ENCODE peak calls at places on chromosomes 2 and 18, in eight cellular contexts. I is Peyer's patch, C is GM06990, A is body of pancreas, R is adrenal gland, H is neural progenitor cell, Y is Caco-2, D is fibroblast of lung. B is an unnamed sample.

GRCh38 chr2:180622122-180622918 is 358.1 kb upstream of the UBE2E3 start:
- DNase-seq in C (no peak), H (no peak), R (no peak), Y (no peak), D (peak), A (no peak), I (no peak), B (peak)

GRCh38 chr18:51149605-51150429 is 47.7 kb downstream of the MEX3C start:
- DNase-seq in I (no peak), R (peak), A (no peak), C (no peak), Y (peak), H (no peak), D (peak), B (peak)

GRCh38 chr2:187541086-187542085 is 12.8 kb downstream of the TFPI start:
- DNase-seq in A (peak), R (no peak), D (peak), C (no peak), H (no peak), I (no peak), Y (no peak), B (peak)

GRCh38 chr18:80200171-80200931 is 47.0 kb downstream of the PARD6G start:
- DNase-seq in C (no peak), A (no peak), H (peak), I (no peak), Y (peak), D (peak), R (no peak), B (no peak)

GRCh38 chr2:65354773-65355172 is 77.6 kb downstream of the SPRED2 start:
- DNase-seq in H (no peak), R (no peak), A (no peak), D (no peak), C (no peak), Y (no peak), I (no peak), B (no peak)

GRCh38 chr2:15975261-15975600 is 34.9 kb downstream of the MYCN start:
- DNase-seq in H (no peak), D (no peak), R (no peak), C (no peak), Y (no peak), I (no peak), A (no peak), B (no peak)

GRCh38 chr2:182078988-182079602 is 93.4 kb downstream of the PPP1R1C start:
- DNase-seq in I (no peak), A (no peak), Y (no peak), D (no peak), R (no peak), C (no peak), H (no peak), B (no peak)

GRCh38 chr2:126444511-126444910 is 211.4 kb upstream of the GYPC start:
- DNase-seq in D (no peak), R (no peak), I (no peak), H (no peak), C (no peak), A (no peak), Y (no peak), B (no peak)

GRCh38 chr2:155836439-155836838 is 496.1 kb downstream of the NR4A2 start:
- DNase-seq in R (no peak), I (no peak), A (no peak), Y (no peak), C (no peak), D (no peak), H (no peak), B (no peak)

GRCh38 chr2:28322051-28322450 is 70.6 kb upstream of the FOSL2 start:
- DNase-seq in A (no peak), C (no peak), Y (no peak), I (no peak), D (no peak), R (peak), H (no peak), B (no peak)

GRCh38 chr18:57466745-57467144 is 31.6 kb downstream of the ONECUT2 start:
- DNase-seq in R (no peak), H (no peak), I (no peak), Y (peak), A (no peak), D (no peak), C (no peak), B (no peak)

GRCh38 chr18:23422751-23423418 is 30.2 kb upstream of the RIOK3 start:
- DNase-seq in R (peak), A (peak), D (peak), H (no peak), Y (peak), C (peak), I (peak), B (peak)

GRCh38 chr2:120488531-120488930 is 142.6 kb downstream of the INHBB start:
- DNase-seq in H (no peak), C (no peak), Y (no peak), D (no peak), R (no peak), A (no peak), I (peak), B (no peak)

GRCh38 chr2:224252601-224253000 is 149.3 kb downstream of the FAM124B start:
- DNase-seq in A (no peak), I (no peak), H (no peak), D (peak), R (no peak), C (no peak), Y (no peak), B (no peak)

GRCh38 chr2:236646441-236646840 is 76.8 kb downstream of the ACKR3 start:
- DNase-seq in R (no peak), A (no peak), C (no peak), D (no peak), I (no peak), Y (no peak), H (no peak), B (no peak)

GRCh38 chr2:128237081-128237534 is 81.6 kb downstream of the HS6ST1 start:
- DNase-seq in H (no peak), D (peak), Y (no peak), A (no peak), R (no peak), C (no peak), I (no peak), B (peak)

GRCh38 chr2:126656311-126657145 is 570 bp downstream of the GYPC start:
- DNase-seq in A (no peak), I (no peak), D (peak), Y (no peak), H (peak), C (peak), R (peak), B (peak)

GRCh38 chr2:22536131-22536530 is 848.8 kb upstream of the KLHL29 start:
- DNase-seq in A (no peak), C (no peak), I (no peak), H (no peak), Y (no peak), D (no peak), R (no peak), B (no peak)

GRCh38 chr2:40957508-40957907 is 505.6 kb upstream of the SLC8A1 start:
- DNase-seq in H (no peak), R (no peak), D (no peak), C (no peak), A (peak), I (no peak), Y (no peak), B (peak)

GRCh38 chr2:184452907-184453306 is 145.4 kb upstream of the ZNF804A start:
- DNase-seq in D (no peak), R (no peak), I (no peak), H (no peak), Y (no peak), C (no peak), A (no peak), B (no peak)

GRCh38 chr18:4765401-4765800 is 310.3 kb upstream of the DLGAP1 start:
- DNase-seq in R (no peak), Y (no peak), A (no peak), C (no peak), H (no peak), I (no peak), D (no peak), B (no peak)

GRCh38 chr18:50614838-50615237 is 55.0 kb downstream of the MAPK4 start:
- DNase-seq in H (no peak), Y (peak), I (no peak), A (peak), C (no peak), D (peak), R (peak), B (peak)

GRCh38 chr2:233448220-233448559 is 93.9 kb downstream of the DGKD start:
- DNase-seq in I (peak), H (peak), A (no peak), Y (peak), R (no peak), C (no peak), D (no peak), B (peak)

GRCh38 chr18:23756590-23757540 is 67.6 kb downstream of the LAMA3 start:
- DNase-seq in H (no peak), A (no peak), I (no peak), D (no peak), R (no peak), Y (no peak), C (no peak), B (no peak)

GRCh38 chr2:205563646-205564045 is 118.7 kb upstream of the NRP2 start:
- DNase-seq in I (no peak), R (peak), A (peak), D (peak), C (no peak), Y (peak), H (peak), B (peak)

GRCh38 chr2:6934329-6934728 is 17.1 kb downstream of the RNF144A start:
- DNase-seq in D (no peak), H (no peak), I (no peak), A (no peak), R (no peak), Y (no peak), C (no peak), B (no peak)

GRCh38 chr2:6932833-6933232 is 15.6 kb downstream of the RNF144A start:
- DNase-seq in A (no peak), H (no peak), R (no peak), Y (no peak), D (no peak), C (no peak), I (no peak), B (no peak)

GRCh38 chr2:6937582-6937981 is 20.4 kb downstream of the RNF144A start:
- DNase-seq in R (peak), C (no peak), I (no peak), A (no peak), Y (no peak), D (no peak), H (no peak), B (no peak)

GRCh38 chr2:6937157-6937556 is 19.9 kb downstream of the RNF144A start:
- DNase-seq in Y (no peak), A (peak), D (no peak), H (no peak), I (no peak), C (no peak), R (no peak), B (no peak)

DNA sequence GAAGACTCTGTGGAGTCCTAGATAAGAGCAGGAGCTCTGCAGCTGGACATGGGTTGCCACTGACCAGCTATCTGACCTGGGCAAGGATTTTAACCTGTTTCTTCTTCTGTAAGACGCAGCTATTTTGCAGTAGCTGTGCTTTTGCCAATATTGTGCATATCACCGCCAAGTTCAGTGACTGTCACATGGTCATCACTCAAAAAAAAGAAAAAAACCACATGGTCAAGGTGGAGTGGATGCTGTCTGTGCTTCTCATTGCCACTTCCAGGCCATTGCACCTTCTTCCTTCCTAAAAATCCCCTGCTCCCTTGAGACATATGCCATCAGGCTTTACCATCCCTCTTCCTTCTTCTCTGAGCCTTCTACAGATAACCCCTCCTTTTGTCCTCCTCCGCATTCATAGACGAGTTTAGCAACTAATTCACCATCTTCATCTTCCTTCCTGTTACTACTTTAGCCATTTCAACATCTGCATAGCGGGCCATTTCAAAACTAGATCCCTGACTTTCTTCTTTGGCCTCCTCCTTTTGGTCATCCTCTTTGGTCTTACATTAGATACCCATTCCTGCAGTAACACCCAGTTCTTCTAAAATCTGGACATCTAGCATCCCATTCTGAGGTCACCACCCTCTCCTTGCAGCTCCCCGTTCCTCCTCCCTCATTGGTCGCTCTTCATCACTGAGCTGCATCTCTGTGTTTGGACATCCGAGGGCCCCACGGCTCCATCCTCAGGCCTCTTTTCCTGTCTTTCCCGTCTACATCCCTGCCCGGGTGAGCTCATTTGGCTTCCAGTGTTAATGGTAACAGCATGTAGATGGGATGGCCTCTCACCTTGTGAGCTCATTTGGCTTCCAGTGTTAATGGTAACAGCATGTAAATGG is 17.8 kb downstream of the RNF144A start:
- DNase-seq in A (no peak), Y (no peak), H (no peak), R (peak), I (no peak), C (no peak), D (no peak), B (no peak)
- TF ChIP-seq CTCF in A (no peak), Y (no peak), H (no peak), R (no peak), I (no peak), C (no peak), D (no peak), B (no peak)

GRCh38 chr2:241092677-241093076 is 9.4 kb downstream of the MTERF4 start:
- DNase-seq in R (no peak), D (no peak), I (no peak), Y (no peak), H (no peak), A (no peak), C (no peak), B (no peak)

GRCh38 chr2:241096979-241097378 is 5.1 kb downstream of the MTERF4 start:
- DNase-seq in R (no peak), I (no peak), C (no peak), H (no peak), D (no peak), A (no peak), Y (no peak), B (no peak)

GRCh38 chr2:241094924-241095420 is 7.1 kb downstream of the MTERF4 start:
- DNase-seq in H (no peak), C (no peak), D (no peak), R (no peak), A (no peak), I (no peak), Y (no peak), B (no peak)

GRCh38 chr2:241094172-241094571 is 7.9 kb downstream of the MTERF4 start:
- DNase-seq in H (peak), R (no peak), Y (no peak), I (no peak), D (no peak), C (no peak), A (no peak), B (no peak)

GRCh38 chr2:241095594-241096290 is 6.3 kb downstream of the MTERF4 start:
- DNase-seq in I (no peak), Y (no peak), D (no peak), A (no peak), C (no peak), H (no peak), R (no peak), B (no peak)
- H3K4me3 ChIP-seq in I (no peak), Y (no peak), D (no peak), A (no peak), C (no peak), H (no peak), R (no peak), B (no peak)

DNA sequence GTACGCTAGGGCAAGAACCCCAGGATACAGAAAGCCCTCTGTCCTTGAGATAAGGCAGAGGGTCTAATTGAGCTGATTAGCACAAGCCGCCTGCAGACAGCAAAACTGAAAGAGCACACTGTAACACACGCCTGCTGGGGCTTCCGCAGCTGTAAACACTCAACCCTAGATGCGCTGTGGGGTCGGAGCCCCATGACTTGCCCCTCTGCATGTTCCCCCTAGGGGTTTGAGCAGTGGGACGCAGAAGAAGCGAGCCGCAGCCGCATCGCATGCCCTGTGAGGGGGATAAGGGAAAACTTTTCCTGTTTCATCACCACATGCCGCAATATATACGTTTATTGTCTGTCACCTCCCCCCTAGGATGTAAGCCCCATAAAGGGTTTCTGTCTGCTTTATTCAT is 384.6 kb downstream of the PLCL1 start:
- DNase-seq in R (no peak), H (no peak), I (no peak), C (no peak), D (no peak), Y (no peak), A (no peak), B (no peak)
- TF ChIP-seq CTCF in R (no peak), H (no peak), I (no peak), C (no peak), D (no peak), Y (no peak), A (no peak), B (no peak)

GRCh38 chr2:241702405-241703127 is 727 bp downstream of the ING5 start:
- DNase-seq in Y (peak), C (peak), R (peak), A (peak), I (peak), D (no peak), H (peak), B (peak)

GRCh38 chr2:241701405-241702154 is at the start of gene ING5:
- DNase-seq in I (peak), R (peak), C (peak), Y (peak), H (peak), D (peak), A (peak), B (peak)

GRCh38 chr2:241701155-241701404 is 759 bp upstream of the ING5 start:
- DNase-seq in A (no peak), H (no peak), Y (no peak), R (no peak), D (no peak), C (no peak), I (no peak), B (no peak)

GRCh38 chr2:241703128-241703604 is 1.3 kb downstream of the ING5 start:
- DNase-seq in I (no peak), D (peak), H (no peak), A (peak), R (no peak), C (no peak), Y (no peak), B (peak)

GRCh38 chr2:241702155-241702404 is 241 bp downstream of the ING5 start:
- DNase-seq in R (no peak), A (no peak), Y (no peak), H (no peak), D (peak), C (no peak), I (no peak), B (no peak)
- H3K4me3 ChIP-seq in R (peak), A (peak), Y (peak), H (peak), D (no peak), C (peak), I (peak), B (peak)

GRCh38 chr2:191180712-191181111 is 29.9 kb upstream of the STAT4 start:
- DNase-seq in D (peak), Y (no peak), R (no peak), C (no peak), A (no peak), I (no peak), H (no peak), B (peak)
- TF ChIP-seq CTCF in D (no peak), Y (no peak), R (no peak), C (no peak), A (no peak), I (no peak), H (no peak), B (no peak)

B was measured in cardiac fibroblast.